ENCODE peak calls at places on chromosomes 12 and 14, in four cellular contexts. I is lower leg skin, U is IMR-90, X is right lobe of liver. M is an unnamed sample.

GRCh38 chr14:85010186-85010585 is 519.8 kb upstream of the FLRT2 start:
- DNase-seq in U (no peak), X (no peak), I (no peak), M (no peak)

GRCh38 chr12:11642785-11643184 is 6.7 kb upstream of the ETV6 start:
- DNase-seq in I (no peak), U (no peak), X (no peak), M (no peak)

GRCh38 chr12:52952082-52952801 is 3.3 kb downstream of the KRT18 start:
- DNase-seq in U (no peak), I (no peak), X (peak; percentile 72), M (no peak)

GRCh38 chr14:79534703-79535353 is 676.5 kb downstream of the DIO2 start:
- DNase-seq in X (no peak), U (no peak), I (no peak), M (no peak)

GRCh38 chr12:64744422-64745258 is 14.6 kb downstream of the GNS start:
- DNase-seq in I (no peak), U (peak; percentile 39), X (no peak), M (no peak)

GRCh38 chr12:65171073-65171472 is 1.7 kb downstream of the LEMD3 start:
- DNase-seq in X (no peak), I (no peak), U (peak; percentile 46), M (no peak)

GRCh38 chr12:27777141-27777540 is 2.9 kb upstream of the KLHL42 start:
- DNase-seq in I (no peak), X (no peak), U (no peak), M (no peak)

GRCh38 chr12:121279507-121279915 is 17.0 kb downstream of the CAMKK2 start:
- DNase-seq in U (peak; percentile 26), X (peak; percentile 74), I (no peak), M (no peak)

GRCh38 chr12:39122562-39123204 is 217.3 kb upstream of the CPNE8 start:
- DNase-seq in X (no peak), I (no peak), U (no peak), M (no peak)

GRCh38 chr12:8081228-8081920 is 700 bp upstream of the NECAP1 start:
- DNase-seq in X (no peak), U (no peak), I (no peak), M (peak; percentile 34)

GRCh38 chr14:51562816-51563215 is 88.9 kb upstream of the FRMD6 start:
- DNase-seq in I (no peak), X (no peak), U (peak; percentile 68), M (no peak)

GRCh38 chr14:100539319-100539645 is 47.9 kb downstream of the BEGAIN start:
- DNase-seq in I (no peak), X (no peak), U (no peak), M (no peak)

GRCh38 chr12:95633671-95634465 is 82.6 kb upstream of the USP44 start:
- DNase-seq in U (no peak), X (peak; percentile 59), I (peak; percentile 30), M (no peak)

GRCh38 chr12:60148831-60149230 is 553.0 kb downstream of the SLC16A7 start:
- DNase-seq in I (no peak), X (no peak), U (peak; percentile 87), M (no peak)

GRCh38 chr14:70624972-70625371 is 16.7 kb upstream of the TTC9 start:
- DNase-seq in I (no peak), U (no peak), X (no peak), M (no peak)

GRCh38 chr14:70616646-70617045 is 16.2 kb upstream of the MED6 start:
- DNase-seq in U (no peak), X (no peak), I (no peak), M (no peak)

GRCh38 chr14:70619708-70620107 is 19.3 kb upstream of the MED6 start:
- DNase-seq in X (no peak), I (no peak), U (no peak), M (no peak)

DNA sequence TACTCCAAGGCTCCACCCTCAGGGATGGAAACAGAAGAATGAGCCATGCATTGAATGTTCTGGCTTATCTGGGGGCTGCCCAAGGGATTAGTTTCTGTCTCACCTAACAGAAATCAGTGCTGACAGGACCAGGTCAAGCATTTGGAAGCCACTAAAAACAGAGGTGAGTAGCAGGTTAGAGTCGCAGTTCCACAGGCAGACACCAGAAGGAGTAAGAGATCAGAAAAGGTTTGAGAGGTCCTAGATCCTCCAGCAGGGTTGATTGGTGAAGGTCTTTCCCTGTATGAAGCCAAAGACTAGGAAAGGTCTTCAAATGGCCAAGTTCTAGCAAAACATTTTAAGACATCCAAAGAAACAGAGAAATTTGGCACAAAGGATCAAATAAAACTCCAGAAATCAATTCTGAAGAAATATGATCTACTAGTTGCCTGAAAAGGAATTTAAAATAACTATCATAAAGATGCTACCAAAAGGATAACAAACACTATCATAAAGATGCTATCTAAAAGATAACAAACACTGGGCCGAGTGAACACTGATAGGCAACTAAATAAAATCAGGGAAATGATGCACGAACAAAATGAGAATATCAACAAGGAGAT is 19.5 kb upstream of the TTC9 start:
- DNase-seq in U (peak; percentile 21), X (peak; percentile 53), I (no peak), M (peak; percentile 33)
- TF ChIP-seq CTCF in U (peak; percentile 56), X (peak; percentile 69), I (no peak), M (peak; percentile 75)

DNA sequence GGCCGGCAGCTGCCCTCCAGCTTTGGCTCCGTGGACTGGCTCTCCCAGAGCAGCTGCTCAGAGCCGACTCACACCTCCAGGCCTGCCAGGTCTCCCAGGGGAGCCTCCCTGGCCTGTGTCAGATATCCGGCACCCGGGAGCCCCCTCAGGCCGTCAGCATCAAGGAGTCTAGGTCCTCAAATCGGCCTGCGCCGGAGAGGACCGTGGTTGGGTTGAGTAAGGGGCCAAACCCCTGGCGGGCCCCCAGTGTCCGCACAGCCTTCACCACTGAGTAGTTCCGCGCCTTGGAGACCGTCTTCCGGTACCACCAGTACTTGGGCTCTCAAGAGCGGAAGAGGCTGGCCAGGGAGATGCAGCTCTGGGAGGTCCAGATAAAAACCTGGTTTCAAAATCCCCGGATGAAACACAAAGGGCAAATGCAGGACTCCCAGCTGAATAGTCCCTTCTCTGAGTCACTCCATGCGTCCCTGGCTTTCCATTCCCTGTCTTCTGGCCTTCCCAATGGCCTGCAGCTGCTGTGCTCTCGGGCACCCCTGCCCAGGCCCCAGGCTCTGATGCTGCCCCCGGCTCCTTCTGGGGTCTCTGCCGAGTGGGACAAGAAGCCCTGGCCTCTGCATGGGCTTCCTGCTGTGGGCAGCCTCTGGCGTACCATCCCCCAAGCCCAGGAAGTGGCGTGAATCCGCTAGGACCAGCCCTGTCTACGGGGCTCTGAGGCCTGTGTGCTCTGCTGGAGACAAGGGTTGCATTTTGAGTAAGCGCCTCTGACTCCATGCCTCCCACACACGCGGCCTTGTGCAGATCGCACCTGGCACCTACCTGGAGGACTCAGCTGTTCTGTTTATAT is 245.1 kb upstream of the ATXN7L3B start:
- DNase-seq in U (no peak), I (no peak), X (no peak), M (no peak)
- TF ChIP-seq POLR2A in U (no peak), I (no peak), X (no peak), M (no peak)

GRCh38 chr12:88643685-88644084 is 63.4 kb upstream of the KITLG start:
- DNase-seq in X (no peak), U (peak; percentile 28), I (no peak), M (no peak)

GRCh38 chr12:88639361-88639760 is 59.1 kb upstream of the KITLG start:
- DNase-seq in U (peak; percentile 72), X (no peak), I (no peak), M (no peak)

GRCh38 chr12:88638388-88638787 is 58.1 kb upstream of the KITLG start:
- DNase-seq in X (no peak), U (peak; percentile 26), I (no peak), M (no peak)

GRCh38 chr12:88642675-88643431 is 62.6 kb upstream of the KITLG start:
- DNase-seq in U (no peak), X (no peak), I (no peak), M (no peak)

DNA sequence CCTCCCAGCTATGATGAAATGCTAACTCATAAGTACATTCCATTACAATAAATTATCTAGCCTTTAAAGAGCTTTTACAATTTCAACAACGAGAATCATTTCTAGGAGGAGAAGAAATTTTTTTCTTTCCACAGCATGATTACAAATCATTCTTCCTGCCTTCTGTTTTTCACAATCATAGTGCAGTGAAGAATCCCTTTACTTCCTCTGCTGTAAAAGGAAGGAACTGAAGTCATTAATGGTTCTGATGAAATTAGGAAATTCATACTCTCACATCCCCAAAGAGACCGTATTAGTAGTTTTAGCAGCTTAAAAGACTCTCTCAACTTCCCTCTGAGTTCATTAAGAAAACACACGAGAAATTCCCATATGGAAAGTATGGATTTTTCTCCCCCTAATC is 58.7 kb upstream of the KITLG start:
- DNase-seq in I (no peak), U (peak; percentile 50), X (no peak), M (no peak)
- H3K4me3 ChIP-seq in I (no peak overlapping the region), U (no peak overlapping the region), X (no peak overlapping the region), M (no peak overlapping the region)

GRCh38 chr14:30754778-30755177 is 119.6 kb upstream of the COCH start:
- DNase-seq in X (no peak), U (no peak), I (no peak), M (no peak)

GRCh38 chr14:30753452-30753851 is 120.9 kb upstream of the COCH start:
- DNase-seq in X (no peak), U (no peak), I (no peak), M (no peak)

GRCh38 chr14:30756594-30756993 is 117.8 kb upstream of the COCH start:
- DNase-seq in X (no peak), U (no peak), I (no peak), M (peak; percentile 6)

GRCh38 chr14:30748343-30748742 is 126.0 kb upstream of the COCH start:
- DNase-seq in X (no peak), U (no peak), I (no peak), M (no peak)

DNA sequence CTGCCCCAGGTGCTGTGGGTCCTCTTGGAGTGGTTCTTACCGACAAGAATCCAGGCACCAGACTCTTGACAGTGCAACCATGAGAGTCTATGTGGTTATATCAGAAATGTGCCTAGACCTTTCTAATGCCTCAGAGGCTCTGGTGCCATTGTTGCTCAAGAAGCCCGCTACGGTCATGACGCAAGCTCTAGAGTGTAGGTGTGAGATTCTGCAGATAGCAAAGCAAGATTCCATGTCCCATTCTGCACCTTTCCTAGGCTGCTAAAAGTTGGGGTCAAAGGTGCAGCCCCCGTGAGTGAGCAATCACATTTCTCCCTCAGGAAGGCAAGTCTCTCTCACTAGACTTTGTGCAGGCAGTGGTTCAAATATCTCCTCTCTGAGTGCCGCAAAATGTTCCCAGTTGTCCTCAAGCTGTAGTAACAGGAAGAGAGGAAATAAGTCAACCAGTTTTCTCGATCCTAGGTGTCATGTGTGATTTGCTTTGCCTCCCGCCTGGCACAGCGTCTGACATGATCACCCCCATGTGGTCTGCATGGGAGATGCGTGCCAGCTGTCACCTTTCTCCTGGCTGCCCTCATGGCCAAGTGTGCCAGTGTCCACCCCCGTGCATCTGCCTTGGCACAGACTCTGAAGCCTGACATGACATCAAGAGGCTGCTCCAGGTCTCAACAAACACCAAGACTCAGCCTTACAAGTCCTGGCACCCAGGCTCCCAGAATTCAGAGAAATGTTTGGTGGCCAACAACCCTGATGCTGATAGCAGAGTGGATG is 122.5 kb upstream of the COCH start:
- DNase-seq in X (no peak), U (no peak), I (no peak), M (peak; percentile 23)
- TF ChIP-seq CTCF in X (no peak), U (no peak), I (no peak), M (peak; percentile 25)

GRCh38 chr12:92145731-92146496 is at the start of gene BTG1:
- DNase-seq in I (peak; percentile 99), X (peak; percentile 100), U (peak; percentile 100), M (peak; percentile 100)

GRCh38 chr12:92145481-92145730 is 240 bp downstream of the BTG1 start:
- DNase-seq in U (no peak), I (no peak), X (no peak), M (no peak)

GRCh38 chr12:92144045-92144630 is 1.5 kb downstream of the BTG1 start:
- DNase-seq in I (peak; percentile 87), U (peak; percentile 99), X (peak; percentile 82), M (peak; percentile 97)

GRCh38 chr12:92143280-92143679 is 2.4 kb downstream of the BTG1 start:
- DNase-seq in X (no peak), U (no peak), I (no peak), M (no peak)

GRCh38 chr12:92144631-92145480 is 790 bp downstream of the BTG1 start:
- DNase-seq in U (peak; percentile 52), I (peak; percentile 49), X (peak; percentile 69), M (peak; percentile 78)
- TF ChIP-seq POLR2A in U (no peak), I (no peak), X (no peak), M (peak; percentile 14)